ENCODE peak calls at places on chromosomes 12 and 14, in four cellular contexts. L, T, I and H are unnamed samples.

GRCh38 chr12:50022903-50023302 is 2.4 kb downstream of the RACGAP1 start:
- DNase-seq in L (no peak), I (no peak), T (no peak), H (no peak)

GRCh38 chr12:118109088-118109487 is 5.3 kb upstream of the VSIG10 start:
- DNase-seq in L (no peak), T (no peak), I (no peak), H (no peak)

GRCh38 chr12:26091837-26092236 is 33.0 kb downstream of the BHLHE41 start:
- DNase-seq in T (no peak), I (no peak), L (no peak), H (no peak)

GRCh38 chr12:68210875-68211274 is 14.7 kb downstream of the IL26 start:
- DNase-seq in T (no peak), L (no peak), I (no peak), H (no peak)

GRCh38 chr12:11879306-11879705 is 191.4 kb upstream of the BCL2L14 start:
- DNase-seq in L (no peak), I (no peak), T (no peak), H (no peak)

GRCh38 chr14:78617735-78618134 is 447.6 kb downstream of the NRXN3 start:
- DNase-seq in L (no peak), T (no peak), I (no peak), H (no peak)

GRCh38 chr14:76500480-76500879 is 124.5 kb downstream of the ESRRB start:
- DNase-seq in T (no peak), L (no peak), I (peak), H (no peak)

GRCh38 chr12:124094733-124095132 is 121.7 kb downstream of the ZNF664 start:
- DNase-seq in T (no peak), I (no peak), L (no peak), H (no peak)

GRCh38 chr12:57899010-57899662 is 42.2 kb upstream of the ATP23 start:
- DNase-seq in L (no peak), T (no peak), I (peak), H (peak)

GRCh38 chr12:75977952-75978671 is 53.5 kb downstream of the PHLDA1 start:
- DNase-seq in I (peak), L (peak), T (peak), H (no peak)

GRCh38 chr14:85527458-85527857 is 2.5 kb upstream of the FLRT2 start:
- DNase-seq in I (no peak), L (no peak), T (no peak), H (no peak)

GRCh38 chr12:103043531-103044445 is 86.3 kb downstream of the ASCL1 start:
- DNase-seq in I (no peak), L (no peak), T (no peak), H (no peak)

GRCh38 chr12:15701212-15701611 is 88.0 kb downstream of the EPS8 start:
- DNase-seq in L (no peak), T (no peak), I (no peak), H (peak)

GRCh38 chr12:69469854-69470188 is 367 bp upstream of the FRS2 start:
- DNase-seq in L (no peak), I (no peak), T (no peak), H (peak)

GRCh38 chr12:69468237-69469026 is 1.8 kb upstream of the FRS2 start:
- DNase-seq in T (no peak), I (no peak), L (no peak), H (peak)

GRCh38 chr12:69473229-69473628 is 3.0 kb downstream of the FRS2 start:
- DNase-seq in T (no peak), I (no peak), L (no peak), H (no peak)

GRCh38 chr12:69471667-69472385 is 1.6 kb downstream of the FRS2 start:
- DNase-seq in I (no peak), L (peak), T (no peak), H (peak)

DNA sequence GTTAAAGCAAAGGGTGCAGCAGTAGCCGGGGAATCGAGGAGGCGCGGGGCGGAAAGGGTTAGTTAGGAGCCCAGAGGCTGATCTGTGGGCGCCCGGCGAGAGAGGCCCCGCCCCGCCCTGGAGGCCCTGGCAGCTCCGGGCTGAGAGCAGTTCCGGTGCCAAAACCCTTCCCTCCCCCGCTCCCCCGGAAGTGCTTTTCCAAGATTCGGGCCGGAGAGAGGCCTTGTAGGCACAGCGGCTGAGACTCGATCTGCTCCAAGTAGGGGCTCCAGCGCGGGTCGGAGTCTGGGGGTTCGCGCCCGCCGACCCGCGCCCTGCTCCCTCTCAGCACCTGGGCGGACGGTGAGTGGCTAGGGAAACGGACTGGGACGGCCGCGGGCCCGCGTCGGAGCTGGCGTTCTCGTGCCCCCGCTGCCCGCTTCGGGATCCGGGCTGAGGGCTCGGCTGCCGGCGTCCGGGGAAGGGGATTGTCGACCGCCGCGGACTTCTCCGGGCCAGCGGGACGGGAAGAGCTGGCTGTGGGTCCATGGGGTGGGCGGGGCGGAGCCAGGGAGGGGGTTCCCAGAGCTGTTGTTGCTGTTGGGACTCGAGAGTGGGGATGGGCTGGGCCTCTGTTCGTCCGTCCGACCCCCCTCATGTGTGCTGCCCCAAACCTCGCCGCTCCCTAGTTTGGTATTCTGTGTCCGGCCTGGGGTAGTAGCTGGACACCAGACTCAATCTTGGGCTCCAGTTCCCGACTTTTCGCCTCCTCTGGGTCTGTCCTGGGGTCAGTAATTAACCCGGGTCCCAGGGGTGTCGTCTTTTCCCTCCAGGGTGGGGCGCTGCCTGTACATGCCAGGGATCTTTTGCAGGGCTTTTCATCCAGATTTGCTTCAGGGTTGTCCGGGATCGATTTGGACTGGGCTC is at the start of gene FRS2:
- DNase-seq in L (peak), T (peak), I (peak), H (peak)
- TF ChIP-seq POLR2A in L (peak), T (peak), I (peak), H (peak)

GRCh38 chr12:98516184-98516873 is 939 bp downstream of the TMPO start:
- DNase-seq in I (peak), L (peak), T (peak), H (peak)
- TF ChIP-seq POLR2A in I (no peak), L (no peak), T (peak), H (no peak)

DNA sequence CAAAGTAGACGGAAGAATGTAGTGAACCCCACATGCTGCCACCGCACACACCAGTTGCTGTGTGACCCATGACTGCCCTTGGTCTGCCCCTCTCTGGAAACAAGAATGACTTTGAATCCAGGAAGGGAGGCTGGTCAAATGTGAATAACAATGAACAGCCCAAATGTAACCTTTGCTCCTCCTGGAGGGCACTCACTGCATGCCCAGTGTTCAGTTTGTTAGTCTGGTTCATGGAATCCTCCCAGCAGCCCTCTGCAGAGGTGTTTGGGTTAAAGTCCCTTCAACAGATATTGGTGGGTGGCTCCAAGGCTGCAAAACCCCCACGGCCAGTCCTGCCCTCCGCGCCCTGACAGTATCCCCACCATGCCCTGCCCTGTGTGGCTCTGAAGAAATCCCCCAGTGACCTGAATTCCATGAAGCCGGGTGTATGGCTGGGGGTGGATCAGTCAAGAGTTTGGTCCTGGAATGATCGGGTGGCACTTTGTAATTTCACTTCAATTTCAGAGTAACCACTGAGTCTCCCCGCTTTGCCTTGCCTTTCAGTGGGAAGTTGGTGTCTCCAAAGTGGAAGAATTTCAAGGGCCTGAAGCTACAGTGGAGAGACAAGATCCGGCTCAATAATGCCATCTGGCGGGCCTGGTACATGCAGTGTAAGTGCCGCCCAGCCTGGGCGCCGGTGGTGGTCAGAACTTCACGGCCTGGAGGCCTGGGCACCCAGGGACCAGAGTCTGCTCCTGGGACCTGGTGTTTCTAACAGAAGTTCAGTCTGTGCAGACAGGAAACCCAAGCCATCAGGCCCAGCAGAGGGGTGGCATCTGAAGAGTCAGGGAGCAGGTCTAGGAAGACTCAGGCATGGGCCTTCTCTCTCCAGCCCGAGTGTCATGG is 47.1 kb downstream of the IL31 start:
- DNase-seq in L (no peak), T (peak), I (no peak), H (no peak)
- TF ChIP-seq POLR2A in L (no peak), T (no peak), I (no peak), H (no peak)

DNA sequence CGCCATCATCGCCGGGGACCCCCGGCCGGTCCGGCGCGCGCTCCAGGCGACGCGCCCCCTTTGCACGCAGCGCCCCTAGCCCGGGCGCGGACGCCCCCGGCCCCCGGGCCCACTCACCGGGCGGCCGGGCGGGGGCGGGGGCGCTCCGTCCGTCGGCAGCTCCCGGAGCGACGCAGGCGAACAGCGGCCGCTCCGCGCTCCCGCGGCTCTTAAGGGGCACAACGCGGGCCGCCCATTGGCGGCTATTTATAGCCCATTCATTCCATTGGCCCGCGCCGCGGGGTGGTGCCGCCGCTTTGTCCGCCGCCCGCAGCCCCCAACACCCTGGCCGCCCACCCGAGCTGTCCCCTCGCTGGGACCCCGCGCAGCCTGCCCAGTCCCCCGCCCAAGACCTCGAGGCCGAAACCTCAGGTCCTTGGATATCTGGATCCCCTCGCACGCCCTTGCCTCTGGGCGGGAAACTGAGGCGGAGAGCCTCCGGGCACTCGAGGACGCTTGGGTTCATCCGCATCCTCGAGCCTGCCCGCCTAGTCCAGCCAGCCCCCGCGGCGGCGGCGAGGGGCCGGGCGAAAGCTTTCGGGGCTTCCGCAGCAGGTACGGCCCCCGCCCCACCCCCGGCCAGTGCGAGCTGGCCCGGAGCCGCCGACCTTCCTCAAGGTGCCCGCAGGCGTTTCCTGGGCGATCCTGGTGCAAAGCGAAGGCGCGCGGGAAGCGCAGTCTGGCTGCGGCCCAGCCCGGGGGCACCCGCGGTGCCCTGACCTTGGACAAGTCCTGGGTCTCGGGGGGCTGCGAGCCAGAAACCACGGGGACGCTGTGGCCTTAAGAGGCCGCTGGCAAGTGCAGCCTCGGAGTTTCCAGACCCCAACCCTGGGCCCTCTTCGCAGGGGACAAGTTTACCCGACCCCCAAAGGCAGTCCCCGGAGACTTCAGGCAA is at the start of gene CKB:
- DNase-seq in L (peak), I (peak), T (peak), H (peak)
- TF ChIP-seq POLR2A in L (no peak), I (peak), T (peak), H (peak)

DNA sequence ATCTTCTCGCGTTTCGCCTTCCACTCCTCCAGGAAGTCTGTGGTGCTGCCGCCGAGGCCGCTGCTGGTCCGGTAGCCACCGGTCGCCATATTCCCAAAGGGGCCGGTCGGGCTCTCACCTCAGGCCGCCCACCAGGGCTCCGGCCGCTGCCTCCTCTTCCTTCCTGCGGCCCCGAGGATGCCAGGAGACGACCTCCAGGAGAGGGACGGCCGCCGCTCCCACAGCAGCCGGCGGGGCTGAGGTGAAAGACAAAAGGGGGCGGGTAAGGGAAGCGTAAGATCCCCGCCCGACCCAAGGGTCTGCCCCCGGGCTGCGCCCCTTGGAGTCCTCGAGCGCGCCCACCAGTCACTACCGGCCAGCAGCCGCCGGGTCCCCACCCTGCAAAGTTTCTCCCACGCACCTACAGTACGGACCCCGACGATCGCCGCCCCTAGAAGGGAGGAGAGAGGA is 583 bp downstream of the PAWR start:
- DNase-seq in T (no peak), L (no peak), I (no peak), H (no peak)
- TF ChIP-seq POLR2A in T (no peak), L (no peak), I (no peak), H (no peak)